ENCODE peak calls at places on chromosomes 4 and X, in eight cellular contexts. X is H1, B is prostate gland, L is A549, Z is heart left ventricle, R is uterus, G is lower leg skin, P is NB4. U is an unnamed sample.

GRCh38 chrX:42362219-42362618 is 415.7 kb downstream of the PPP1R2C start:
- DNase-seq in X (no peak), B (no peak), L (no peak), Z (no peak), R (no peak), G (no peak), P (no peak), U (no peak)

GRCh38 chr4:40848981-40849380 is 99.2 kb downstream of the NSUN7 start:
- DNase-seq in X (no peak), B (no peak), L (no peak), Z (no peak), R (no peak), G (no peak), P (no peak), U (no peak)

GRCh38 chr4:88291003-88291402 is 6.6 kb upstream of the PPM1K start:
- DNase-seq in X (no peak), B (peak; percentile 64), L (no peak), Z (no peak), R (peak; percentile 58), G (no peak), P (no peak), U (no peak)

GRCh38 chr4:174190832-174191500 is 92.5 kb downstream of the FBXO8 start:
- DNase-seq in X (no peak), B (no peak), L (no peak), Z (no peak), R (no peak), G (no peak), P (no peak), U (no peak)

GRCh38 chr4:183441276-183441675 is 3.2 kb upstream of the CDKN2AIP start:
- DNase-seq in X (no peak), B (peak; percentile 66), L (no peak), Z (no peak), R (no peak), G (no peak), P (no peak), U (no peak)

GRCh38 chr4:28373601-28374000 is 1513.0 kb downstream of the STIM2 start:
- DNase-seq in X (no peak), B (no peak), L (no peak), Z (no peak), R (no peak), G (no peak), P (no peak), U (no peak)

GRCh38 chr4:83855044-83855443 is 319.1 kb downstream of the GPAT3 start:
- DNase-seq in X (no peak), B (no peak), L (peak; percentile 92), Z (no peak), R (no peak), G (no peak), P (no peak), U (peak; percentile 12)

GRCh38 chrX:27583976-27584375 is 6.2 kb upstream of the DCAF8L2 start:
- DNase-seq in X (no peak), B (no peak), L (no peak), Z (no peak), R (no peak), G (no peak), P (no peak), U (no peak)

GRCh38 chrX:43386872-43387271 is 269.2 kb upstream of the MAOA start:
- DNase-seq in X (no peak), B (no peak), L (no peak), Z (no peak), R (no peak), G (no peak), P (no peak), U (no peak)

GRCh38 chrX:14080031-14080430 is 50.3 kb upstream of the GEMIN8 start:
- DNase-seq in X (no peak), B (no peak), L (no peak), Z (no peak), R (no peak), G (no peak), P (no peak), U (no peak)

GRCh38 chr4:169662226-169662625 is 41.8 kb downstream of the CLCN3 start:
- DNase-seq in X (no peak), B (no peak), L (no peak), Z (no peak), R (no peak), G (no peak), P (no peak), U (no peak)

GRCh38 chr4:169660929-169661328 is 40.6 kb downstream of the CLCN3 start:
- DNase-seq in X (no peak), B (no peak), L (no peak), Z (no peak), R (no peak), G (no peak), P (peak; percentile 4), U (no peak)

GRCh38 chr4:169658970-169659735 is 38.8 kb downstream of the CLCN3 start:
- DNase-seq in X (no peak), B (no peak), L (no peak), Z (no peak), R (no peak), G (no peak), P (peak; percentile 2), U (no peak)

GRCh38 chr4:169658196-169658595 is 37.8 kb downstream of the CLCN3 start:
- DNase-seq in X (no peak), B (no peak), L (no peak), Z (no peak), R (no peak), G (no peak), P (no peak), U (no peak)

DNA sequence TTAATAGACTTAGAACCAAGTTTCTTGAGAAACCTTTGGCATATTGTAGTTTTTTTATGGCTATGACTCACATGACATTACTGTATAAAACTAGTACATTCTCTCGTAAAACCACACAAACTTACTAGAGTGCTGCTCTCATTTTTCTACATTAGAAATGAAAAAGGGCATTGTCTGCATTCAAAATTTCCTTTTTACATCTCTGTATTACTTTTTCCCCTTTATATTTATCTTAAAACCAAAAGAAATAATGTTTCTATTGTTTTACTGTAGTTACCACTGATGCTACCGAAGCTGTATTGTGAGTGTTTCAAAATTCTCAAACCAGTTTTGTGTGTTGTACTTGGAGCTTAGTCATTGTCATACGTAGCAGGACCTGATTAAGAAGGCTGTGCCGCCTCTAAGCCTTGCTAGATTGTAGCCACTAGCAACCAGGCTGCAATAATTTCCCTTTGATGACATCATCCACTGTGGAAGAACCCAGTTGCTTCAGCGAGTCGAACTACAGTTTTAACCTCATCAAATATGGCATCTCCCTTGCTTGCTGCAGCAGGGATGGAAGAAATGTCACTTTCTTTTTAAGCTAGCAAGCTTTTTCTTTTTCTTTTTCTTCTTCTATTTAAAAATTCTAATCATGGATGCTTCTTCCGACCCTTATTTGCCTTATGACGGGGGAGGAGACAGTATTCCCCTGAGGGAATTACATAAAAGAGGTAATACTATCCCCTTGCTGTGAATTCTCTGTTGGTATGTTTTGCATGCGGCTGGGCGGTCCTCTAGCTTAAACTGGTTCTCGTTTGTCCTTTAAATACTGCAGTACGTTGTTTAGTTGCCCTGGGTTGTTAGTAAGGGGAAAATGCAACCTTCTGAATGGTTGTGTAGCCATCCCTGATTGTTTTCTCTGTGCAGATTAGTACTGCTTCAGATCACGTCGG is 39.6 kb downstream of the CLCN3 start:
- DNase-seq in X (peak; percentile 7), B (peak; percentile 94), L (peak; percentile 96), Z (peak; percentile 80), R (peak; percentile 87), G (peak; percentile 88), P (peak; percentile 95), U (peak; percentile 29)
- TF ChIP-seq POLR2A in X (peak; percentile 89), B (peak; percentile 45), L (no peak), Z (peak; percentile 56), R (peak; percentile 60), G (no peak), P (peak; percentile 41), U (no peak)

GRCh38 chr4:118684873-118685811 is at the start of gene METTL14:
- DNase-seq in X (peak; percentile 86), B (peak; percentile 89), L (peak; percentile 89), Z (peak; percentile 95), R (peak; percentile 91), G (peak; percentile 90), P (peak; percentile 95), U (peak; percentile 41)
- TF ChIP-seq POLR2A in X (peak; percentile 94), B (peak; percentile 56), L (no peak), Z (peak; percentile 68), R (peak; percentile 54), G (no peak), P (peak; percentile 65), U (no peak)

DNA sequence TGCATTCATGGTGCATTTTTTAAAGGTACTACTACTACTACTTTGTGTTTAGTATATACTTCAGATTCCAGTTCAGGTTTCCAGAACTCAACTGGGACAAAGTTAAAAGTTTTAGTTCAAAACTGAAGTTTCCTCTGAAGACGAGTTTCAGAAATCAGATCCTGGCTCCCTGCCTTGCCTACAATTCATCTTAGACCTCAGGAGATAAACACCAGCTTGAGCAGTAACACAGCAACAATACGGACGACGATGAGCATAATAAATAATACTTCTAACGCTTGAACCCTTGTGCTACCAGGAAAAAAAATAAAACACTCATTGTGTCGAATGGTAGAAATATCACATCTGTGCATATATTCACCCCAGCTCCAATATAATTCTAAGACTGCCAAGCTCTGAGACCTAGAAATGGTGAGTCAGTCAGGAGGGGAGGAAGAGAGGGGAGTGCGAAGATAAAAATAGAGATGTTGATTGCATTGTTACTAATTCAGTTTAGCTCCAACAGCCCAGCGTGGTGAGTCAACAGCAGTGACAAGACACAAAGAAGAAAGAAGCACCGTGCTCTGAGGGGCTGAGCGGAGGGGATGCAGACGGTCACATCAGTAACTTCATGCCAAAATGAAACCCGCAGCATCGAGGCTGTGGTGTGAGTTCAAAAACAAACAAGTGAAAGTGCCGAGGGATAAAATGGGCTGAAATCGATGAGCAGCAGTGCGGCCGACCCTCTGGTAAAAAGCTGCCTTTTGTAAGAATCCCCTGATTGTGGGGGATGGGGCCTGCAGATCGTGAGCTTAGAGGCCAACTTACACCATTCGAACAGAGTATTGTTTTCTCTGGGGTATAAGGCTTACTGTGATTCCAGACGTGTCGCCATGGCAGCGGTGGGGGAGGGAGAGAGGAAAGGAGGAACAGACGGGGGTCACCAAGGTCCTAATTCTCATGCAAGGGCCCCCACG is 150.3 kb downstream of the MGST2 start:
- DNase-seq in X (no peak), B (no peak), L (peak; percentile 4), Z (peak; percentile 60), R (peak; percentile 86), G (peak; percentile 56), P (peak; percentile 87), U (peak; percentile 14)
- TF ChIP-seq POLR2A in X (peak; percentile 72), B (no peak), L (no peak), Z (peak; percentile 17), R (no peak), G (no peak), P (no peak), U (no peak)

GRCh38 chr4:54226399-54227260 is 2.5 kb upstream of the PDGFRA start:
- DNase-seq in X (no peak), B (no peak), L (no peak), Z (peak; percentile 79), R (peak; percentile 82), G (peak; percentile 62), P (no peak), U (no peak)
- TF ChIP-seq POLR2A in X (no peak), B (no peak), L (no peak), Z (peak; percentile 67), R (no peak), G (no peak), P (no peak), U (no peak)

GRCh38 chrX:106932960-106933537 is 12.8 kb downstream of the CLDN2 start:
- DNase-seq in X (no peak), B (no peak), L (peak; percentile 35), Z (no peak), R (peak; percentile 19), G (no peak), P (peak; percentile 10), U (no peak)
- TF ChIP-seq POLR2A in X (no peak), B (no peak), L (no peak), Z (no peak), R (no peak), G (no peak), P (no peak), U (no peak)

U was measured in H54.